ENCODE peak calls at places on chromosomes 3 and 15, in seven cellular contexts. V, S, Z, K, T, B and A are unnamed samples.

GRCh38 chr3:9023191-9023590 is 59.9 kb upstream of the RAD18 start:
- DNase-seq in K (no peak), T (no peak), B (no peak), Z (no peak), V (no peak), S (no peak), A (no peak)

GRCh38 chr3:141544697-141545096 is 57.9 kb downstream of the RASA2 start:
- DNase-seq in S (no peak), B (no peak), Z (no peak), T (no peak), V (no peak), K (peak; percentile 23), A (no peak)

GRCh38 chr3:138125548-138126221 is 6.5 kb downstream of the A4GNT start:
- DNase-seq in T (peak; percentile 64), S (no peak), K (no peak), B (no peak), Z (no peak), V (no peak), A (peak; percentile 19)

GRCh38 chr15:31975446-31976229 is 54.7 kb upstream of the CHRNA7 start:
- DNase-seq in V (no peak), S (peak; percentile 21), K (no peak), Z (peak; percentile 41), T (no peak), B (no peak), A (peak; percentile 41)

GRCh38 chr3:85912981-85913380 is 954.2 kb downstream of the CADM2 start:
- DNase-seq in Z (peak; percentile 89), V (no peak), K (no peak), B (no peak), S (no peak), T (peak; percentile 77), A (no peak)

GRCh38 chr15:77224352-77224751 is 153.4 kb upstream of the TSPAN3 start:
- DNase-seq in Z (no peak), K (no peak), T (no peak), S (peak; percentile 62), V (no peak), B (peak; percentile 70), A (peak; percentile 96)

GRCh38 chr15:87816811-87817210 is 439.7 kb downstream of the NTRK3 start:
- DNase-seq in S (no peak), K (no peak), V (no peak), Z (peak; percentile 63), T (peak; percentile 99), B (no peak), A (no peak)

GRCh38 chr3:10459954-10460754 is 45.2 kb downstream of the ATP2B2 start:
- DNase-seq in V (no peak), S (peak; percentile 98), T (peak; percentile 87), K (peak; percentile 92), B (no peak), Z (peak; percentile 85), A (peak; percentile 75)

GRCh38 chr3:43855674-43856299 is 165.0 kb downstream of the ABHD5 start:
- DNase-seq in T (peak; percentile 46), B (no peak), Z (peak; percentile 82), K (peak; percentile 32), S (peak; percentile 77), V (peak; percentile 3), A (peak; percentile 72)

GRCh38 chr15:65130941-65131340 is 2.7 kb downstream of the PDCD7 start:
- DNase-seq in S (peak; percentile 20), Z (no peak), V (no peak), K (no peak), T (no peak), B (no peak), A (no peak)

GRCh38 chr3:134427400-134428111 is 53.3 kb upstream of the AMOTL2 start:
- DNase-seq in B (no peak), S (no peak), Z (peak; percentile 95), T (peak; percentile 100), K (no peak), V (no peak), A (no peak)

GRCh38 chr3:76307556-76307955 is 522.2 kb upstream of the ZNF717 start:
- DNase-seq in K (no peak), T (peak; percentile 36), V (no peak), S (no peak), Z (peak; percentile 30), B (no peak), A (no peak)

GRCh38 chr15:57667171-57667924 is 39.2 kb upstream of the POLR2M start:
- DNase-seq in B (no peak), T (peak; percentile 79), V (no peak), S (peak; percentile 40), Z (peak; percentile 65), K (no peak), A (peak; percentile 53)

GRCh38 chr3:127538569-127538968 is 52.0 kb downstream of the TPRA1 start:
- DNase-seq in V (no peak), T (no peak), S (no peak), B (no peak), Z (no peak), K (no peak), A (no peak)

GRCh38 chr15:56683925-56684324 is 49.4 kb downstream of the ZNF280D start:
- DNase-seq in B (no peak), V (no peak), K (peak; percentile 70), S (peak; percentile 15), Z (no peak), T (no peak), A (no peak)

GRCh38 chr15:63943829-63944680 is 102.2 kb downstream of the DAPK2 start:
- DNase-seq in T (no peak), S (no peak), K (no peak), Z (no peak), B (no peak), V (no peak), A (no peak)

GRCh38 chr3:147616998-147617619 is 207.9 kb downstream of the ZIC1 start:
- DNase-seq in K (no peak), B (no peak), V (no peak), Z (peak; percentile 48), S (peak; percentile 63), T (peak; percentile 3), A (peak; percentile 62)

GRCh38 chr15:65374831-65375401 is 2.9 kb downstream of the IGDCC3 start:
- DNase-seq in Z (no peak), B (no peak), T (peak; percentile 25), S (peak; percentile 38), K (no peak), V (no peak), A (no peak)

GRCh38 chr3:136819784-136820640 is 1.1 kb downstream of the SLC35G2 start:
- DNase-seq in Z (peak; percentile 19), B (no peak), V (no peak), T (peak; percentile 74), K (peak; percentile 70), S (peak; percentile 78), A (peak; percentile 62)

GRCh38 chr3:115627180-115628074 is 4.1 kb downstream of the GAP43 start:
- DNase-seq in B (no peak), S (peak; percentile 53), Z (no peak), V (no peak), K (no peak), T (no peak), A (peak; percentile 82)

GRCh38 chr15:101029971-101030661 is 111.0 kb downstream of the LRRK1 start:
- DNase-seq in V (no peak), S (no peak), Z (no peak), B (no peak), K (no peak), T (no peak), A (no peak)

GRCh38 chr15:60353245-60353940 is 44.4 kb downstream of the ANXA2 start:
- DNase-seq in Z (peak; percentile 38), T (peak; percentile 74), V (no peak), K (no peak), S (no peak), B (no peak), A (peak; percentile 58)

GRCh38 chr3:40780801-40781406 is 256.1 kb downstream of the ZNF621 start:
- DNase-seq in T (peak; percentile 61), S (no peak), B (no peak), Z (peak; percentile 22), V (no peak), K (no peak), A (no peak)

DNA sequence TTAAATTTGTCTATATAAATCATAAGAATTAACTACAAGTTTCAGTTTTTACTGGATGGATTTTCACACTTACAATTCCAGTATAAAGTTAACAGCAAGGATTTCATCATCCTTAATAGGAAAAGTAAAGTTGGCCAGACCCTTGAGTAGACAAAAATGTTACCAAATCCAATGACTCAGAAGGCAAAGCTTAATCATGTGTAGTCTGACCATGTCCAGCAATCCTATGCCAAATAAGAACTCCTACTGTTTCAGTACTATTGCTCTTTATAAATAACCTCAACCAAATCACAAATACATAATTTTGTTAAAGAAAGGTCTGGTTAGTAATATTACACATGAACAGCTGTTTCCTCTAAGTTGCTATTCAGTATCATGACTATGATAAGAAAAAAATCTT is 35.0 kb downstream of the PLOD2 start:
- DNase-seq in K (no peak), V (no peak), B (no peak), S (no peak), T (peak; percentile 96), Z (peak; percentile 75), A (peak; percentile 42)
- TF ChIP-seq EZH2 in K (no peak), V (no peak), B (no peak), S (no peak), T (no peak), Z (no peak), A (no peak)

DNA sequence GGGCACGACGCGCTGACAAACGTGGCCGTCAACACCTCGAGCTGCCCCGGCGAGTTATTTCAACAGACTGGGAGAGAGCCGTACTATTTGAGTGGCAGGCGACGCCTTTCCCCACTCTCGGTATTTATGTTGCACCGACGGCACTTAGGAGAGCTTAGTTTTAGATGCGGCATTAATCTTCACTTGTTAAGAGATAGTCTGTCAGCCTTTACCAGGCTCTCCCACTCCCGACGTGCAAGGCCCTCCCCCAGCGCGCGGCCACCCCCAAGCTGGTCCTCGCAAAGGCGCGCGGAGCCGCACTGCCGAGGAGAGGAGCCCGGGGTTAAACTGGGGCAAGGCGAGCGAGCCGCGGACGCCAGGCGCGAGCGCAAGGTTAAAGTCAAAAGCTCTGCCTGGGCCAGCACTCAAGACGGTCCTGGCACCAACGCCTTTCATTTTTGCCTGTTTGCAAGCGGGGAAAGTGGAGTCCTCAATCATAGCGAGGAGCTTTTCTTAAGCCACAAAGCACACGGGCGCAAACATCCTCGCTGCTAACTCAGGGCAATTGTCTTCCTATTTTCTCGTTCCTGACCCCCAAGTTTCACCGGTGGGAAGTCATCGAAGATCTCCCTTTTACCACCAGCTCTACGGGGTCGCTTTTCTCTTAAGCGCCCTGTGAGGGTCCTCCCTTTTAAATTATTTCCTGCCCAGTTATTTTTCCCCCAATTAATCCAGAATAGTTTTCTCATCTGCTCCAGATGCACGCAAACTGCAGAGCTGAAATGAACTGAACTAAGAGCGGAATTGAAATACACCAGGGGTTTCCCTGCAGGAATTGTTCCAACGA is 86.6 kb downstream of the NR2F2 start:
- DNase-seq in V (no peak), S (peak; percentile 63), K (no peak), T (peak; percentile 9), B (no peak), Z (no peak), A (peak; percentile 58)
- TF ChIP-seq EZH2 in V (no peak), S (peak; percentile 56), K (no peak), T (peak; percentile 91), B (peak; percentile 56), Z (no peak), A (no peak)

DNA sequence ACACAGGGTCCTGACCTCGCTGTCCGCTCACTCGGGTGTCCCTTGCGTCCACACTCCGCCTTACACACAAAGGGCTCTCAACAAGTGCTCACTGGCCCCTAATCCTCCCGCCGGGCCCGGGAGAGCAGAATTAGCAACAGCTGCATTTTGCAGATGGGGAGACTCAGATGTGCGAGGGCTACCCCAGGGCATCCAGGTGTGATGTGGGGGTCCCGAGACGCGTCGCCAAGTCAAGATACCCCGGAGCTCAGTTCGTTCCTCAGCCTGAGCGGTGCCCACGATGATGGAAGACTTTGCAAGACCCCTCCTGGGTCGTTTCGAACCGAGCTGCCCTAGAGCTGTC is 14.9 kb upstream of the WNT7A start:
- DNase-seq in V (no peak), T (no peak), B (no peak), Z (no peak), K (no peak), S (no peak), A (no peak)
- TF ChIP-seq EZH2 in V (no peak), T (no peak), B (no peak), Z (no peak), K (no peak), S (no peak), A (no peak)

GRCh38 chr3:196638922-196639516 is 475 bp upstream of the NRROS start:
- DNase-seq in V (no peak), B (no peak), Z (no peak), T (no peak), K (peak; percentile 58), S (no peak), A (no peak)
- TF ChIP-seq EZH2 in V (no peak), B (no peak), Z (no peak), T (no peak), K (no peak), S (no peak), A (no peak)